ENCODE peak calls at places on chromosomes 6 and 20, in nine cellular contexts. E, O, V, P, J, S, F, G and Z are unnamed samples.

GRCh38 chr20:58839474-58839874 is 11.2 kb downstream of the GNAS-AS1 start:
- DNase-seq in E (peak; percentile 18), O (no peak), V (no peak), P (no peak), J (peak; percentile 26), S (no peak), F (peak; percentile 71), G (peak; percentile 36), Z (no peak)

GRCh38 chr6:111683126-111683525 is 77.4 kb upstream of the TRAF3IP2 start:
- DNase-seq in E (no peak), O (no peak), V (no peak), P (no peak), J (peak; percentile 19), S (no peak), F (no peak), G (peak; percentile 83), Z (no peak)

GRCh38 chr20:18156045-18156444 is 18.4 kb downstream of the KAT14 start:
- DNase-seq in E (no peak), O (no peak), V (no peak), P (no peak), J (no peak), S (no peak), F (no peak), G (no peak), Z (no peak)

GRCh38 chr6:3990692-3991491 is 88.0 kb downstream of the FAM217A start:
- DNase-seq in E (peak; percentile 85), O (peak; percentile 50), V (peak; percentile 83), P (peak; percentile 83), J (peak; percentile 94), S (peak; percentile 89), F (peak; percentile 91), G (peak; percentile 94), Z (peak; percentile 72)

GRCh38 chr6:73823046-73823735 is 127.2 kb downstream of the CD109 start:
- DNase-seq in E (no peak), O (no peak), V (no peak), P (no peak), J (no peak), S (no peak), F (no peak), G (no peak), Z (no peak)

GRCh38 chr6:108690326-108691000 is 129.7 kb downstream of the FOXO3 start:
- DNase-seq in E (no peak), O (no peak), V (no peak), P (peak; percentile 59), J (peak; percentile 84), S (no peak), F (peak; percentile 37), G (peak; percentile 49), Z (no peak)

GRCh38 chr6:47044418-47044817 is 2.3 kb upstream of the ADGRF1 start:
- DNase-seq in E (peak; percentile 29), O (no peak), V (no peak), P (no peak), J (peak; percentile 85), S (no peak), F (peak; percentile 98), G (peak; percentile 65), Z (no peak)

GRCh38 chr6:70763754-70764153 is 96.1 kb downstream of the SMAP1 start:
- DNase-seq in E (no peak), O (no peak), V (no peak), P (peak; percentile 16), J (peak; percentile 48), S (no peak), F (no peak), G (peak; percentile 4), Z (no peak)

GRCh38 chr6:166715065-166715464 is 88.0 kb upstream of the RPS6KA2 start:
- DNase-seq in E (no peak), O (no peak), V (no peak), P (no peak), J (no peak), S (no peak), F (no peak), G (no peak), Z (no peak)

GRCh38 chr20:58470336-58470978 is 44.7 kb downstream of the APCDD1L start:
- DNase-seq in E (no peak), O (no peak), V (no peak), P (no peak), J (no peak), S (no peak), F (no peak), G (no peak), Z (no peak)

GRCh38 chr20:3203315-3204123 is 963 bp downstream of the DDRGK1 start:
- DNase-seq in E (no peak), O (no peak), V (no peak), P (no peak), J (peak; percentile 13), S (no peak), F (peak; percentile 39), G (peak; percentile 16), Z (no peak)

GRCh38 chr6:26552205-26552604 is 14.0 kb downstream of the HMGN4 start:
- DNase-seq in E (no peak), O (no peak), V (no peak), P (no peak), J (peak; percentile 11), S (no peak), F (no peak), G (no peak), Z (no peak)

GRCh38 chr6:167673951-167674350 is 152.8 kb upstream of the AFDN start:
- DNase-seq in E (no peak), O (no peak), V (no peak), P (no peak), J (no peak), S (no peak), F (no peak), G (no peak), Z (no peak)

DNA sequence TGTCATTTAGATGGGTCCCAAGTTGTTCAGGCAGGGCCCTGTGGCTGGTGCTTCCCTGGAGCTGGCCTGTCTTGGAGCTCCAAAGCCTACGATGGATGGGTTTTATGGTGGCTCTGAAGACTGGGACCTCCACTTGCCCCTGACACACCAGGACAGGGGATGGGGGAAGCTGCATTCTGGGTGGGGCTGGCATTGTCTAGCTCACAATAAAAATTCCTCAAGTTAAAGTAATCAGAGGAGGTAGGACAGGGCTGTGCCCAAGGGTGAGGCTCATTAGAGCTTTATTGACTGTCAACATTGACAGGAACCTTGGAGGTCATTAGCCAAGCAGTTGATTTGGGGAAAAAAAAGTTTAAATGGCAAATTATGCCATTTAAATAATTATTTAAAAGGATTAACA is 35.7 kb downstream of the TFAP2C start:
- DNase-seq in E (no peak), O (no peak), V (no peak), P (no peak), J (no peak), S (no peak), F (peak; percentile 57), G (no peak), Z (no peak)
- H3K4me3 ChIP-seq in E (no peak overlapping the region), O (no peak overlapping the region), V (no peak overlapping the region), P (no peak overlapping the region), J (no peak overlapping the region), S (no peak overlapping the region), F (no peak overlapping the region), G (no peak overlapping the region), Z (no peak overlapping the region)

DNA sequence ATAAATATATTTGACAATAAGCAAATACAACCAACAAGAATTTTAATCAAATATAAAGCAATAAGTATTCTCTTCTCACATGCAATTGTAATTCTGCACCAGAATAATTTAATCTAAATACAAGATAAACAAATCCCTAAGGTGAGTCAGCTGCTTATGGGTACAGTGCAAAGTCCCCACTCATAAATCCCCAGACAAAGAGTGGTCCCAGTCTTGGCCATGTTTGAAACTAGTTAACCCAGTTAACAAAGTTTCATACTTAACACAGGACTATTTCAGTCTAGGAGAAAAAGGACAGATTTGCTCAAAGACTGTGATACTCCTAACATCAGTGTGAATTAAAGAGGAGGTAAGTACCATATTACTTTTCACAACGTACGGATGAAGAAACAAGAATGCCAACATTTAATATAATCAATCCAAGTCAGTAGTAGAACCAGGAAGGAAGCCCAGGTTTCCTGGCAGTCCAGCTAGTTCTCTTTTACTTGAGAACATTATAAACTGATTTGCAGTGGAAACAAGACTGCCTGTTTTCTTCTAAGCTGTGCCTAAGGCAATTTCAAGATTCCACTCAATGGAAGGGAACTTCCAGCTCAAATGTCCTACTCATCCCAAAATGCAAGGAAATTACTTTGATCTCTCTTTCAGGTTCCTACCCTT is 10.4 kb downstream of the SAMD3 start:
- DNase-seq in E (no peak), O (no peak), V (no peak), P (no peak), J (no peak), S (no peak), F (no peak), G (no peak), Z (no peak)
- H3K4me3 ChIP-seq in E (no peak overlapping the region), O (no peak overlapping the region), V (no peak overlapping the region), P (no peak overlapping the region), J (no peak overlapping the region), S (no peak overlapping the region), F (no peak overlapping the region), G (no peak overlapping the region), Z (no peak overlapping the region)

DNA sequence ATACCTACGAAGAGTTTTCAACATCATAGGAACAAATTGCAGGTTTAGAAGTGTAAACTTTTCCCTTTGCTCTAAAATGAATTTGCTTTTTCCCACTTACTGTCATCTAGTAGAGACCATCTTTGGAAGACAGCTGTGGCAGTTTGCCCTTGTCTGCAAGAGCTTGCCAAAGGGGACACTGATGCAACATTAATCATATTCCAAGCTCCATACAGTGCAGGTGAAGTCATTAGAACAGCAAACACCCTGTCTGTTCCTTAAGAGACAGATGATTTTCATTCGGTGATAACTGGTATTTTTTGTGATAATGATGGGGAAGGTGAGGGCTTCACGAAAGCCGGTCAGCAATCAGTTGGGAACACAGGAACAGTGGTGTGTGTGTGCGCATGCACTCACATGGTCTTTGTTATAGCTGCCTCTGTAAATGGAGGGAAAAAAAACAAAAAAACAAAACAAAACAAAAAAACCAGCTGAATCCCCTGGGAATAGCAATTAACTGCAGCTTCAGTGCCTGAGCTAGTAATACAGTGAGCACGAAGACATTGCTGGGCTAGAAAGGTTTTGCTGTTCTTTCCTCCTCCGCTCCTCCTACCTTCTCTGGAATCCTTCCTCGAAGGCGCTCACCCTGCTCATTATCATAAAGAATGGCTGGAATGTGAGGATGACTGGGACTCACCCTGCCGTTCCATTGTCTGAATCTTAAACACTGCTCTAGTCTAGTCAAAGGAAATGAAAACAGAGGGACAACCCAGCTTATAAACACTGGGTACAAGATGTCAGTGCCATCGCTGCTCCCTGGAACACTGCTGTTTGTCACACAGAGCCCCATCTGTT is 35.2 kb upstream of the KIF13A start:
- DNase-seq in E (no peak), O (peak; percentile 33), V (no peak), P (peak; percentile 55), J (peak; percentile 78), S (no peak), F (peak; percentile 44), G (peak; percentile 66), Z (peak; percentile 36)
- H3K4me3 ChIP-seq in E (no peak overlapping the region), O (peak overlapping the region; percentile 23), V (no peak overlapping the region), P (peak overlapping the region; percentile 32), J (no peak overlapping the region), S (no peak overlapping the region), F (no peak overlapping the region), G (no peak overlapping the region), Z (no peak overlapping the region)

DNA sequence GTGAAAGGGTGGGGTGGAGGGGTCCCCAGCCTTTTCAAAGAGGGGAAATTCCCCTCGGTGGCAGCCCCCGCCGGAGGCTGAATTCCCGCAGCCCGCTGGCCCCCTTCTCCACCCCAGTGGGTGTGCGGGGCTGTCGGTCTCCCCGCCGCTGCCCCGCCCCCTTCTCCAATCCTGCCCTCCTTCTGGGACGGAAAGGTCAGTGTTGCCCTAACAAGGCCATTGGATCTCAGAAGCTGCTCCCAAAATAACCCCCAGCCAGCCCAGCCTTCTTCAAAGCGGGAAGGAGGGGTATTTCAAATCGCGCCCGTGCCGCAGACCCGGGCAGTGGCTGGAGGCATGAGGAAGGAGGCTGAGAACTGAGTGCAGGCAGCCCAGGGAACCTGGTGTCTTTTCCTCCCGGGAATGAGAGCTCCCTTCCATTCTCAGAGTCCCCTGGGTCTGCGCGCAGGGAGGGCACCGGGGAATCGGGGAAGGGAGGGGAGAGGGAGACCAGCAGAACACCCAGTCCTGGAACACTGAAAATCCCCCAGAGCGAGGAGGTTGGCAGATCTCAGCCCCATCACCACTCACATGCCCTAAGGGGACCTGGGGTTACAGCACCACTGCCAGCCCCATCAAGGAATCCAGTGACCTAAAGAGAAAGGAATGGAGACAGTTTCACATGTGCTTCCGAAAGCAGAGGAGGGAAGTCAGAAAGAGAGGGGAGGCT is at the start of gene JPH2:
- DNase-seq in E (no peak), O (no peak), V (peak; percentile 51), P (peak; percentile 72), J (peak; percentile 79), S (peak; percentile 84), F (peak; percentile 91), G (peak; percentile 64), Z (no peak)
- H3K4me3 ChIP-seq in E (peak within 1 kb of the TSS; percentile 31), O (peak within 1 kb of the TSS; percentile 62), V (peak within 1 kb of the TSS; percentile 91), P (peak within 1 kb of the TSS; percentile 60), J (peak within 1 kb of the TSS; percentile 47), S (peak within 1 kb of the TSS; percentile 68), F (peak within 1 kb of the TSS; percentile 41), G (peak within 1 kb of the TSS; percentile 48), Z (peak within 1 kb of the TSS; percentile 40)